ENCODE peak calls at places on chromosomes 1 and 21, in seven cellular contexts. One of them, this sample, is unnamed.

GRCh38 chr1:27361553-27361952 is 5.2 kb downstream of the MAP3K6 start:
- DNase-seq in thoracic aorta: no peak
- DNase-seq in HFF-Myc: no peak
- DNase-seq in AG09309: no peak
- DNase-seq in coronary artery: no peak
- DNase-seq in Calu3: no peak
- DNase-seq in Peyer's patch: no peak
- DNase-seq in this sample: no peak

GRCh38 chr1:218347316-218347712 is 2.2 kb downstream of the TGFB2 start:
- DNase-seq in AG09309: no peak
- DNase-seq in Peyer's patch: no peak
- DNase-seq in HFF-Myc: no peak
- DNase-seq in thoracic aorta: no peak
- DNase-seq in coronary artery: no peak
- DNase-seq in Calu3: peak; percentile 49
- DNase-seq in this sample: no peak

GRCh38 chr1:232725303-232726047 is 79.7 kb upstream of the MAP10 start:
- DNase-seq in AG09309: no peak
- DNase-seq in HFF-Myc: no peak
- DNase-seq in Calu3: no peak
- DNase-seq in Peyer's patch: no peak
- DNase-seq in thoracic aorta: no peak
- DNase-seq in coronary artery: no peak
- DNase-seq in this sample: no peak

GRCh38 chr1:200305806-200306205 is 104.0 kb downstream of the ZNF281 start:
- DNase-seq in Peyer's patch: no peak
- DNase-seq in AG09309: no peak
- DNase-seq in HFF-Myc: no peak
- DNase-seq in Calu3: no peak
- DNase-seq in thoracic aorta: no peak
- DNase-seq in coronary artery: no peak
- DNase-seq in this sample: no peak

GRCh38 chr1:246698466-246699094 is 25.6 kb upstream of the SCCPDH start:
- DNase-seq in AG09309: no peak
- DNase-seq in Calu3: no peak
- DNase-seq in coronary artery: no peak
- DNase-seq in Peyer's patch: no peak
- DNase-seq in HFF-Myc: no peak
- DNase-seq in thoracic aorta: no peak
- DNase-seq in this sample: peak; percentile 72

GRCh38 chr1:240998024-240998423 is 359.0 kb downstream of the RGS7 start:
- DNase-seq in Calu3: no peak
- DNase-seq in HFF-Myc: no peak
- DNase-seq in AG09309: peak; percentile 16
- DNase-seq in coronary artery: no peak
- DNase-seq in thoracic aorta: no peak
- DNase-seq in Peyer's patch: no peak
- DNase-seq in this sample: no peak

GRCh38 chr21:37253991-37254390 is 13.1 kb downstream of the VPS26C start:
- DNase-seq in Calu3: no peak
- DNase-seq in HFF-Myc: no peak
- DNase-seq in coronary artery: no peak
- DNase-seq in Peyer's patch: no peak
- DNase-seq in thoracic aorta: no peak
- DNase-seq in AG09309: no peak
- DNase-seq in this sample: no peak

GRCh38 chr1:169483500-169483966 is 2.2 kb downstream of the SLC19A2 start:
- DNase-seq in AG09309: no peak
- DNase-seq in thoracic aorta: no peak
- DNase-seq in HFF-Myc: no peak
- DNase-seq in Calu3: peak; percentile 48
- DNase-seq in coronary artery: no peak
- DNase-seq in Peyer's patch: no peak
- DNase-seq in this sample: no peak

GRCh38 chr1:228321895-228322294 is 84.7 kb downstream of the TRIM11 start:
- DNase-seq in HFF-Myc: no peak
- DNase-seq in Peyer's patch: peak; percentile 37
- DNase-seq in AG09309: no peak
- DNase-seq in Calu3: no peak
- DNase-seq in coronary artery: peak; percentile 45
- DNase-seq in thoracic aorta: no peak
- DNase-seq in this sample: no peak

GRCh38 chr1:2072109-2072806 is 22.0 kb downstream of the PRKCZ start:
- DNase-seq in Calu3: no peak
- DNase-seq in coronary artery: no peak
- DNase-seq in Peyer's patch: peak; percentile 84
- DNase-seq in HFF-Myc: no peak
- DNase-seq in AG09309: no peak
- DNase-seq in thoracic aorta: no peak
- DNase-seq in this sample: no peak

GRCh38 chr1:92768286-92768685 is 16.6 kb downstream of the EVI5 start:
- DNase-seq in HFF-Myc: no peak
- DNase-seq in coronary artery: no peak
- DNase-seq in AG09309: no peak
- DNase-seq in Peyer's patch: no peak
- DNase-seq in Calu3: no peak
- DNase-seq in thoracic aorta: no peak
- DNase-seq in this sample: no peak

GRCh38 chr1:192170196-192170984 is 12.1 kb downstream of the RGS18 start:
- DNase-seq in HFF-Myc: no peak
- DNase-seq in Peyer's patch: no peak
- DNase-seq in AG09309: no peak
- DNase-seq in Calu3: no peak
- DNase-seq in thoracic aorta: no peak
- DNase-seq in coronary artery: no peak
- DNase-seq in this sample: no peak

GRCh38 chr1:85259118-85259865 is at the start of gene C1orf52:
- DNase-seq in thoracic aorta: peak; percentile 88
- DNase-seq in coronary artery: peak; percentile 95
- DNase-seq in HFF-Myc: no peak
- DNase-seq in Calu3: peak; percentile 98
- DNase-seq in AG09309: no peak
- DNase-seq in Peyer's patch: peak; percentile 97
- DNase-seq in this sample: peak; percentile 99

GRCh38 chr1:228369608-228370438 is 36.8 kb downstream of the TRIM11 start:
- DNase-seq in coronary artery: no peak
- DNase-seq in AG09309: no peak
- DNase-seq in Calu3: no peak
- DNase-seq in HFF-Myc: no peak
- DNase-seq in thoracic aorta: no peak
- DNase-seq in Peyer's patch: peak; percentile 30
- DNase-seq in this sample: no peak

GRCh38 chr21:46189213-46189958 is 5.1 kb upstream of the SPATC1L start:
- DNase-seq in AG09309: no peak
- DNase-seq in coronary artery: peak; percentile 57
- DNase-seq in Calu3: no peak
- DNase-seq in thoracic aorta: no peak
- DNase-seq in Peyer's patch: no peak
- DNase-seq in HFF-Myc: no peak
- DNase-seq in this sample: peak; percentile 81

GRCh38 chr1:22534951-22535350 is 28.3 kb upstream of the EPHA8 start:
- DNase-seq in Calu3: no peak
- DNase-seq in HFF-Myc: no peak
- DNase-seq in thoracic aorta: no peak
- DNase-seq in AG09309: no peak
- DNase-seq in coronary artery: no peak
- DNase-seq in Peyer's patch: peak; percentile 9
- DNase-seq in this sample: no peak

GRCh38 chr1:225766967-225767413 is 10.6 kb upstream of the SRP9 start:
- DNase-seq in Peyer's patch: no peak
- DNase-seq in coronary artery: peak; percentile 78
- DNase-seq in Calu3: no peak
- DNase-seq in thoracic aorta: peak; percentile 51
- DNase-seq in AG09309: peak; percentile 95
- DNase-seq in HFF-Myc: peak; percentile 90
- DNase-seq in this sample: no peak

GRCh38 chr1:98405581-98406059 is 255.9 kb upstream of the SNX7 start:
- DNase-seq in coronary artery: no peak
- DNase-seq in Calu3: no peak
- DNase-seq in thoracic aorta: no peak
- DNase-seq in AG09309: no peak
- DNase-seq in HFF-Myc: no peak
- DNase-seq in Peyer's patch: no peak
- DNase-seq in this sample: no peak

GRCh38 chr1:26697978-26698849 is 2.4 kb downstream of the ARID1A start:
- DNase-seq in AG09309: peak; percentile 93
- DNase-seq in HFF-Myc: peak; percentile 85
- DNase-seq in thoracic aorta: no peak
- DNase-seq in coronary artery: peak; percentile 75
- DNase-seq in Calu3: peak; percentile 35
- DNase-seq in Peyer's patch: peak; percentile 70
- DNase-seq in this sample: no peak

GRCh38 chr1:94983343-94983742 is 56.4 kb upstream of the CNN3 start:
- DNase-seq in Calu3: no peak
- DNase-seq in thoracic aorta: no peak
- DNase-seq in HFF-Myc: no peak
- DNase-seq in coronary artery: no peak
- DNase-seq in Peyer's patch: peak; percentile 57
- DNase-seq in AG09309: no peak
- DNase-seq in this sample: no peak

GRCh38 chr1:189769448-189769847 is 708.2 kb downstream of the BRINP3 start:
- DNase-seq in Peyer's patch: no peak
- DNase-seq in AG09309: no peak
- DNase-seq in HFF-Myc: no peak
- DNase-seq in coronary artery: no peak
- DNase-seq in thoracic aorta: no peak
- DNase-seq in Calu3: no peak
- DNase-seq in this sample: no peak

GRCh38 chr1:151714820-151715725 is 1.5 kb downstream of the CELF3 start:
- DNase-seq in thoracic aorta: no peak
- DNase-seq in HFF-Myc: no peak
- DNase-seq in Calu3: no peak
- DNase-seq in Peyer's patch: no peak
- DNase-seq in coronary artery: no peak
- DNase-seq in AG09309: no peak
- DNase-seq in this sample: no peak

DNA sequence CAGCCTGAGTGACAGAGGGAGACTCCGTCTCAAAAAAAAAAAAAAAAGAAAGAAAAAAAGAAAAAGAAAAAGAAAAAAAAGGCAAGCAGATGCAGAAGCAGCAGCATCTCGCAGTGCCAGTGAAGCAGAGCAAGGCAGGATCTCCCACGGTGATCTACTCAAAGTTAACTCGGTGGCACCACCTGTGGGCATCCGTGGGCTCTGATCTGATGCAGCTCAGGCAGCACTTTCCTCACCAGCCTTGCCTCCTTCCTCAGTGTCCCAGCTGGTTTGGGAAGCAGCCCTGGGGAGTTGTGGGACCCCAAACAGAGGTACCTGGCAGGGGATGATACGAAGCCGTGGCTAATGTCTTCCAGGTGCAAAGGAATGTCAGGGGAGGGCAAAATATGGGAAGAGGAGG is 104.3 kb upstream of the KRTAP19-8 start:
- DNase-seq in Calu3: no peak
- DNase-seq in thoracic aorta: no peak
- DNase-seq in coronary artery: no peak
- DNase-seq in Peyer's patch: no peak
- DNase-seq in AG09309: no peak
- DNase-seq in HFF-Myc: no peak
- DNase-seq in this sample: no peak
- TF ChIP-seq CTCF in Calu3: no peak
- TF ChIP-seq CTCF in thoracic aorta: no peak
- TF ChIP-seq CTCF in coronary artery: no peak
- TF ChIP-seq CTCF in Peyer's patch: no peak
- TF ChIP-seq CTCF in AG09309: peak; percentile 19
- TF ChIP-seq CTCF in HFF-Myc: no peak
- TF ChIP-seq CTCF in this sample: no peak

GRCh38 chr1:19811206-19811851 is 3.8 kb downstream of the RNF186 start:
- DNase-seq in Calu3: peak; percentile 49
- DNase-seq in HFF-Myc: no peak
- DNase-seq in coronary artery: no peak
- DNase-seq in Peyer's patch: peak; percentile 72
- DNase-seq in AG09309: no peak
- DNase-seq in thoracic aorta: no peak
- DNase-seq in this sample: no peak
- TF ChIP-seq CTCF in Calu3: no peak
- TF ChIP-seq CTCF in HFF-Myc: peak; percentile 66
- TF ChIP-seq CTCF in coronary artery: no peak
- TF ChIP-seq CTCF in Peyer's patch: peak; percentile 63
- TF ChIP-seq CTCF in AG09309: peak; percentile 68
- TF ChIP-seq CTCF in thoracic aorta: peak; percentile 50
- TF ChIP-seq CTCF in this sample: peak; percentile 41

GRCh38 chr1:216119600-216119999 is 303.6 kb downstream of the USH2A start:
- DNase-seq in thoracic aorta: no peak
- DNase-seq in HFF-Myc: peak; percentile 20
- DNase-seq in Peyer's patch: no peak
- DNase-seq in AG09309: no peak
- DNase-seq in coronary artery: no peak
- DNase-seq in Calu3: peak; percentile 12
- DNase-seq in this sample: no peak
- TF ChIP-seq CTCF in thoracic aorta: no peak
- TF ChIP-seq CTCF in HFF-Myc: peak; percentile 50
- TF ChIP-seq CTCF in Peyer's patch: peak; percentile 45
- TF ChIP-seq CTCF in AG09309: peak; percentile 44
- TF ChIP-seq CTCF in coronary artery: no peak
- TF ChIP-seq CTCF in Calu3: no peak
- TF ChIP-seq CTCF in this sample: peak; percentile 61

DNA sequence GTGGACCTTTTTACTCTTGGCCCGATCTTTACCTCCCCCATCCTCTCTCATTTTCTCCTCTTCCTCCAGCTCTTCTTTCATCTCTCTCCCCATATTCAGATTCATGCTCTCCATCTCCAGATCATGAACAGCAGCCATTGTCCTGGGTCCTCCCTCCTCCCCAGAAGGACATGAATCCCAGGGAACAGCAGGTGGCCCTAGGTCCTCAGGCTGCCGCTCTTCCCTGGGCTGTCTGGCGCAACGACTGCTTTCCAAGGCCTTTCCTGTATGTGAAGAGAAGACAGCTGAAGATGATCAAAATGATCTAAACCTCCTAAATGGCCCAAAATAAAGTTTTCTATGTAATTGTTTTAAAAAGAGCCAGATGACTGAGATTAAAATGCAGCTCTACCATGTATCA is 22.6 kb downstream of the RHBDL2 start:
- DNase-seq in HFF-Myc: no peak
- DNase-seq in AG09309: no peak
- DNase-seq in Calu3: no peak
- DNase-seq in thoracic aorta: no peak
- DNase-seq in Peyer's patch: no peak
- DNase-seq in coronary artery: no peak
- DNase-seq in this sample: no peak
- TF ChIP-seq CTCF in HFF-Myc: no peak
- TF ChIP-seq CTCF in AG09309: no peak
- TF ChIP-seq CTCF in Calu3: no peak
- TF ChIP-seq CTCF in thoracic aorta: no peak
- TF ChIP-seq CTCF in Peyer's patch: no peak
- TF ChIP-seq CTCF in coronary artery: no peak
- TF ChIP-seq CTCF in this sample: no peak

DNA sequence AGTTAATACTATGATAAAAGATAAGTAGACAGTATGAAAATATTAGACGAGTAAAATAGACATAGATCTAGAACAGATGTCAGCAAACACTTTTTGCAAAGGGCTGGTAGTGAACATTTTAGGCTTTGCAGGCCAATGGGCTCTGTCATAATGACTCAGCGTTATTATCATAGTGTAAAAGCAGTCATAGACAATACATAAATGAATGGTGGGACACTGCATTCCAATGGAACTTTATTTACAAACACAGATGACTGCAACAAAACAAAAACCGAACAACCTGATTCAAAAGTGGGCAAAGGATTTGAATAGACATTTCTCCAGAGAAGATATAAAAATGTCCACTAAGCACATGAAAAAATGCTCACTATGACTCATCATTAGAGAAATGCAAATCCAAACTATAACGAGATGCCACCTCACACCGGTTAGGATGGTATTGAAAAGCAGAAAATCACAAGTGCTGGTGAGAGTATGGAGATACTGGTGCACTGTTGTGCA is 7.3 kb downstream of the GSTM5 start:
- DNase-seq in coronary artery: no peak
- DNase-seq in HFF-Myc: no peak
- DNase-seq in Peyer's patch: no peak
- DNase-seq in thoracic aorta: no peak
- DNase-seq in Calu3: no peak
- DNase-seq in AG09309: no peak
- DNase-seq in this sample: no peak
- TF ChIP-seq CTCF in coronary artery: no peak
- TF ChIP-seq CTCF in HFF-Myc: no peak
- TF ChIP-seq CTCF in Peyer's patch: no peak
- TF ChIP-seq CTCF in thoracic aorta: no peak
- TF ChIP-seq CTCF in Calu3: no peak
- TF ChIP-seq CTCF in AG09309: no peak
- TF ChIP-seq CTCF in this sample: no peak

This sample was measured in osteocyte.